ENCODE peak calls at places on chromosomes 4 and X, in nine cellular contexts. Y is PC-3, P is nephron progenitor cell, V is sigmoid colon, C is natural killer cell, F is WERI-Rb-1, D is B cell, S is coronary artery, Q is omental fat pad. B is an unnamed sample.

GRCh38 chr4:53656421-53656981 is 65.2 kb upstream of the LNX1 start:
- DNase-seq in Y (peak; percentile 19), P (no peak), V (peak; percentile 75), C (no peak), F (no peak), D (no peak), S (no peak), Q (no peak), B (no peak)

GRCh38 chr4:107806196-107806595 is 18.5 kb upstream of the SGMS2 start:
- DNase-seq in Y (no peak), P (no peak), V (no peak), C (no peak), F (no peak), D (no peak), S (no peak), Q (no peak), B (no peak)

GRCh38 chrX:153870791-153871360 is 15.1 kb downstream of the L1CAM start:
- DNase-seq in Y (no peak), P (no peak), V (peak; percentile 61), C (no peak), F (peak; percentile 86), D (no peak), S (no peak), Q (no peak), B (no peak)

GRCh38 chrX:103453655-103454054 is 65.6 kb downstream of the RAB40A start:
- DNase-seq in Y (peak; percentile 92), P (no peak), V (no peak), C (no peak), F (no peak), D (no peak), S (no peak), Q (no peak), B (no peak)

GRCh38 chrX:1465261-1466231 is 12.8 kb upstream of the ASMTL start:
- DNase-seq in Y (no peak), P (no peak), V (peak; percentile 57), C (peak; percentile 18), F (peak; percentile 13), D (peak; percentile 35), S (peak; percentile 67), Q (no peak), B (peak; percentile 38)

GRCh38 chrX:47297874-47298273 is 65.1 kb downstream of the USP11 start:
- DNase-seq in Y (peak; percentile 92), P (no peak), V (no peak), C (no peak), F (no peak), D (no peak), S (no peak), Q (no peak), B (no peak)

GRCh38 chr4:155179216-155179615 is 29.2 kb upstream of the NPY2R start:
- DNase-seq in Y (peak; percentile 83), P (no peak), V (no peak), C (no peak), F (no peak), D (no peak), S (no peak), Q (no peak), B (no peak)

GRCh38 chr4:78168029-78168428 is 110.9 kb downstream of the FRAS1 start:
- DNase-seq in Y (no peak), P (no peak), V (no peak), C (no peak), F (no peak), D (no peak), S (no peak), Q (no peak), B (no peak)

GRCh38 chr4:73252001-73252400 is 6.6 kb downstream of the ANKRD17 start:
- DNase-seq in Y (no peak), P (no peak), V (no peak), C (no peak), F (no peak), D (no peak), S (no peak), Q (no peak), B (no peak)

GRCh38 chr4:134501973-134502372 is 300.4 kb upstream of the PABPC4L start:
- DNase-seq in Y (no peak), P (no peak), V (no peak), C (no peak), F (no peak), D (no peak), S (no peak), Q (no peak), B (no peak)

GRCh38 chr4:15516494-15516893 is 46.8 kb downstream of the CC2D2A start:
- DNase-seq in Y (no peak), P (no peak), V (no peak), C (no peak), F (no peak), D (no peak), S (no peak), Q (no peak), B (no peak)

GRCh38 chrX:843306-843705 is 212.7 kb downstream of the SHOX start:
- DNase-seq in Y (no peak), P (no peak), V (no peak), C (no peak), F (no peak), D (no peak), S (no peak), Q (no peak), B (no peak)

GRCh38 chrX:71910526-71911022 is at the start of gene NHSL2:
- DNase-seq in Y (no peak), P (peak; percentile 49), V (peak; percentile 72), C (no peak), F (peak; percentile 78), D (no peak), S (no peak), Q (no peak), B (no peak)

DNA sequence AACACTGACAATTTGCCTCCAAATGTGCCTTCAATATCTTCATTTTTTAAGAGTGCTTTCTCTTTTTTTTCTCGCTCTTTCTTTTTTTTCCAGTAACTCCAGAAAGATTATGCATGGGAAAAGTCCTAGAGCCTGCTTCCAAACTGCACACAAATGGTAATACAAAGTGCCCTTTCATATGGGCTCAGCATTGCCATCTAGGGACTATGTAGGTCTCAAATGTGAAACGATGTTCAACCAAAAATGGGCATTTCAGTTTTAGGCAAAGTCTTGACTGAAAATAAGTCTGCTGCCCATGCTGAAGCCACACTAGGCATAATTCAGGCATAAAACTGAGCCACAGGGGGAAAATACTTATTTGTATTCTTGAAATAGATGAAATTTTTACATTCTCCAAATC is 65.6 kb downstream of the SYNPO2 start:
- DNase-seq in Y (peak; percentile 47), P (no peak), V (no peak), C (no peak), F (no peak), D (no peak), S (no peak), Q (no peak), B (no peak)
- TF ChIP-seq CTCF in Y (peak; percentile 54), P (no peak), V (no peak), C (no peak), F (no peak), D (no peak), S (no peak), Q (no peak), B (no peak)

DNA sequence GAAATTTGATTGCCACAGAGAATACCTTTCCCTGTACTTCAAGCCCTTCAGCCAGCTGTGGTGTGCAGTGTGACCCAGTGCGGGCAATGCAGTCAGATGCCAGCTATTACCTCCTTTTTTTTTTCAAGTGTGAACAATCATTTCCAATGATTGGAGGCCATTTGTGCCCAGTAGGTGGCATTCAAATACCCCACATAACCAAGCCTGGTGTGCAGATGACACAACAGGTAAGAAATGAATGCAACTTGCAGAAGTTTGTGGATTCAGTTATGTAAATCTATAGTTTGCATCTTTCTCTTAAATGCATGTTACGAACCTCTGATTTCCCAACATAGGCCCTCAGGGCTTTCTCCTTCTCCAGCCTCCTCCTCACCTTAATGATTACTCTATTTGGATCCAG is 98.0 kb downstream of the CLCN4 start:
- DNase-seq in Y (peak; percentile 71), P (no peak), V (no peak), C (no peak), F (no peak), D (no peak), S (no peak), Q (no peak), B (no peak)
- TF ChIP-seq CTCF in Y (peak; percentile 66), P (no peak), V (no peak), C (no peak), F (peak; percentile 7), D (no peak), S (no peak), Q (no peak), B (no peak)

GRCh38 chrX:120819126-120819525 is 56.5 kb downstream of the CT47B1 start:
- DNase-seq in Y (no peak), P (no peak), V (no peak), C (no peak), F (no peak), D (no peak), S (no peak), Q (no peak), B (no peak)

GRCh38 chrX:120823554-120823953 is 52.1 kb downstream of the CT47B1 start:
- DNase-seq in Y (peak; percentile 68), P (no peak), V (no peak), C (no peak), F (no peak), D (no peak), S (no peak), Q (no peak), B (no peak)

DNA sequence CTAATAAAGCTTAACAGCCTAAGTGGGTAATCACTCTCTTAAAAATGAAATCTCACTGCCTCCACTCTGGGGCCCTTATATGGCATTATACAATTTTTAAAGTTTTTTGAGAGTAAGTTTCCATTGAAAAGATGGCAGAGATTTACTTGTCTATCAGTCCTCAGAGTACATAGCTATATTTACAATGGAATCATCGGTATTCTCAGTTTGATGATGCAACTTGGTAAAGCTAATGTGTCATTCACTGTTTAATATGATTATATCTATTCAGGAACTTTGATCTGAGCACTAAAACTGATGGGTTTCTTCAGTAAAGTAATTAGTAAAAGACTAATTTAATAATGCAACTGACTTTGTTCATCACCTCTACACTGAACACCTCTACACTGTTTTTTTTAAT is 51.6 kb downstream of the CT47B1 start:
- DNase-seq in Y (peak; percentile 62), P (no peak), V (no peak), C (no peak), F (no peak), D (no peak), S (no peak), Q (no peak), B (no peak)
- TF ChIP-seq CTCF in Y (no peak), P (no peak), V (no peak), C (no peak), F (no peak), D (no peak), S (no peak), Q (no peak), B (no peak)

DNA sequence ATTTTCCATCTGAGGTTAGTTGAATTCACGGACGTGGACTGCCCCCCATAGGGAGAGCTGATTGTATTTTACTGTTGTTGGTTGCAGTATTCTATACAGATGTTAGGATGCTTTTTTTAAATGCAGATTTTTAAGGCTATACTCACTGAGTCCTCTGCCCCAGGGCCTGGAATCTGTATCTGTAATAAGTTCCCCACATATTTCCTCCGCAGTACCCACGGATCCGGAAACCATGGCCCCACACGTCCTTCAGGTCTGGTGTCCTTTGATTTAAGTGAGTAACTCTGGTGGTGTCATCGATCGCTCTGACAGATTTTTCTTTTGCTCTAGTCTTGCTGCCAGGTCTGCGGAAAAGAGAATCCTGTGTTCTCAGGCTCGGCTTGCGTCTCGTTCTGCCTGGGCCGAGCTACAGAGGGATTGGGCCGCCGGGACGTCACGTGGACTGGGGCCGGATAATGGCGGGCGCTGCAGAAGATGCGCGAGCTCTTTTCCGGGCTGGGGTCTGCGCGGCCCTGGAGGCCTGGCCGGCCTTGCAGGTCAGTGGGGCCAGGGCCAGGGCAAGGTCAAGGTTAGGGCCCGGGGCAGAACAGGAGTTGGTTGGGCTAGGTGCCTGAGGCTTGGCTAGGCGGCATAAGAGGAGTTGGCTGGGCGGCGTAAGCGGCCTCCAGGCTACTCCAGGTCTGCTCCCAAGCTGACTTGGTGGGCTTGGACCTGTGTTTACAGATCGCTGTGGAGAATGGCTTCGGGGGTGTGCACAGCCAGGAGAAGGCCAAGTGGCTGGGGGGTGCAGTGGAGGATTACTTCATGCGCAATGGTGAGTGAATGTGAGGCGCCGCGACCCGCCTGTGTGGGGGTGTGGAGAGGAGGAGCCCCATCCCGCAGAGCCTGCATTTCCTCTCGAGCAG is at the start of gene TSR2:
- DNase-seq in Y (peak; percentile 86), P (peak; percentile 76), V (peak; percentile 91), C (peak; percentile 75), F (peak; percentile 80), D (peak; percentile 75), S (peak; percentile 83), Q (peak; percentile 52), B (peak; percentile 75)
- TF ChIP-seq CTCF in Y (peak; percentile 39), P (no peak), V (no peak), C (no peak), F (no peak), D (no peak), S (no peak), Q (no peak), B (no peak)

B was measured in CD14-positive monocyte.